ENCODE peak calls at places on chromosomes 6 and 20, in eight cellular contexts. T, P, Z, L, O, Q, N and G are unnamed samples. For H3K4me1, the result is how much of the 10 kb centered on the place peaks cover.

GRCh38 chr20:51525241-51526104 is 17.0 kb downstream of the NFATC2 start:
- DNase-seq in T (no peak), L (no peak), Z (no peak), Q (no peak), P (no peak), N (peak), O (no peak), G (peak)

GRCh38 chr20:2889797-2890196 is 16.5 kb downstream of the PTPRA start:
- DNase-seq in P (no peak), Q (no peak), O (no peak), N (no peak), T (no peak), Z (no peak), L (no peak), G (no peak)

GRCh38 chr6:43935921-43936320 is 165.9 kb downstream of the VEGFA start:
- DNase-seq in T (no peak), L (no peak), Z (no peak), N (peak), O (no peak), Q (no peak), P (no peak), G (no peak)

GRCh38 chr6:126805861-126806260 is 312.6 kb upstream of the RSPO3 start:
- DNase-seq in L (no peak), N (no peak), T (no peak), O (no peak), P (no peak), Q (no peak), Z (no peak), G (no peak)

GRCh38 chr6:33925869-33926268 is 122.1 kb upstream of the MLN start:
- DNase-seq in T (no peak), P (no peak), N (no peak), L (no peak), Q (no peak), O (no peak), Z (no peak), G (no peak)

GRCh38 chr6:143457563-143458359 is 7.2 kb downstream of the PEX3 start:
- DNase-seq in N (no peak), Q (no peak), Z (no peak), T (no peak), O (no peak), L (no peak), P (no peak), G (no peak)

GRCh38 chr6:71194730-71195129 is 93.9 kb upstream of the OGFRL1 start:
- DNase-seq in P (no peak), L (no peak), Z (no peak), N (no peak), T (peak), O (no peak), Q (no peak), G (no peak)

GRCh38 chr20:5297280-5298004 is 19.3 kb downstream of the PROKR2 start:
- DNase-seq in O (no peak), L (no peak), N (no peak), Z (no peak), Q (peak), T (no peak), P (no peak), G (no peak)

GRCh38 chr6:15033850-15034203 is 212.0 kb upstream of the JARID2 start:
- DNase-seq in N (no peak), O (no peak), T (no peak), L (no peak), P (no peak), Q (no peak), Z (no peak), G (no peak)

GRCh38 chr20:50772418-50773185 is 22.3 kb upstream of the BCAS4 start:
- DNase-seq in Z (no peak), P (no peak), Q (no peak), T (no peak), L (peak), O (no peak), N (peak), G (no peak)

GRCh38 chr20:31859266-31859997 is 10.9 kb downstream of the DUSP15 start:
- DNase-seq in Q (no peak), O (no peak), L (peak), N (no peak), T (no peak), P (no peak), Z (no peak), G (no peak)

GRCh38 chr6:32837651-32838113 is 857 bp downstream of the TAP2 start:
- DNase-seq in O (no peak), Q (no peak), Z (no peak), P (no peak), T (no peak), N (no peak), L (no peak), G (no peak)

GRCh38 chr6:55777461-55777860 is 97.9 kb downstream of the BMP5 start:
- DNase-seq in Q (no peak), L (no peak), P (no peak), Z (no peak), T (no peak), N (no peak), O (no peak), G (no peak)

GRCh38 chr6:130906736-130907381 is 79.7 kb downstream of the SMLR1 start:
- DNase-seq in Z (no peak), O (no peak), L (no peak), Q (no peak), P (no peak), T (no peak), N (no peak), G (no peak)

GRCh38 chr20:11001767-11002540 is 328.2 kb upstream of the JAG1 start:
- DNase-seq in P (no peak), L (no peak), O (no peak), N (no peak), T (peak), Z (peak), Q (no peak), G (no peak)

GRCh38 chr6:35737413-35738211 is 780 bp downstream of the ARMC12 start:
- DNase-seq in L (no peak), Z (no peak), P (no peak), N (no peak), O (no peak), T (peak), Q (peak), G (no peak)

GRCh38 chr6:37391100-37391499 is 37.3 kb downstream of the RNF8 start:
- DNase-seq in N (no peak), P (no peak), T (no peak), L (no peak), O (no peak), Q (no peak), Z (no peak), G (no peak)

GRCh38 chr6:8074213-8074612 is 10.0 kb upstream of the BLOC1S5 start:
- DNase-seq in Z (no peak), Q (no peak), N (no peak), P (no peak), T (no peak), O (no peak), L (no peak), G (no peak)

GRCh38 chr20:49887828-49888340 is 27.4 kb downstream of the SPATA2 start:
- DNase-seq in O (no peak), T (no peak), Q (no peak), Z (no peak), L (no peak), N (peak), P (no peak), G (no peak)

GRCh38 chr6:13135152-13135551 is 193.2 kb downstream of the TBC1D7 start:
- DNase-seq in Q (no peak), O (no peak), T (no peak), N (no peak), L (no peak), P (no peak), Z (no peak), G (no peak)

GRCh38 chr6:33824461-33825154 is 20.8 kb upstream of the MLN start:
- DNase-seq in O (peak), P (no peak), Z (no peak), Q (no peak), T (peak), N (no peak), L (no peak), G (peak)

GRCh38 chr6:166515072-166515810 is 71.2 kb downstream of the RAMACL start:
- DNase-seq in Q (no peak), O (no peak), L (no peak), Z (no peak), T (peak), N (no peak), P (no peak), G (peak)

GRCh38 chr20:35011589-35012226 is 56.0 kb downstream of the MYH7B start:
- DNase-seq in Q (no peak), Z (no peak), T (no peak), L (no peak), P (no peak), O (no peak), N (no peak), G (no peak)

GRCh38 chr6:162230147-162230752 is 497.3 kb downstream of the PRKN start:
- DNase-seq in N (no peak), L (no peak), T (no peak), P (no peak), O (no peak), Z (no peak), Q (no peak), G (no peak)

GRCh38 chr6:131761061-131761761 is 46.6 kb upstream of the ENPP1 start:
- DNase-seq in L (no peak), P (no peak), N (no peak), Z (no peak), O (no peak), Q (no peak), T (no peak), G (no peak)

GRCh38 chr6:130127195-130127594 is 95.6 kb downstream of the SAMD3 start:
- DNase-seq in T (no peak), P (no peak), N (no peak), O (no peak), Z (no peak), Q (no peak), L (no peak), G (no peak)

GRCh38 chr6:47780510-47781356 is 1.1 kb upstream of the OPN5 start:
- DNase-seq in O (peak), T (peak), P (peak), N (no peak), Q (peak), Z (peak), L (no peak), G (peak)

GRCh38 chr6:161257778-161258457 is 15.9 kb downstream of the AGPAT4 start:
- DNase-seq in N (peak), T (peak), O (no peak), Z (no peak), Q (no peak), P (peak), L (no peak), G (no peak)

GRCh38 chr20:45017859-45018258 is 51.5 kb downstream of the STK4 start:
- DNase-seq in L (no peak), Q (no peak), T (no peak), P (no peak), N (no peak), O (no peak), Z (no peak), G (no peak)

GRCh38 chr6:83047065-83047754 is 18.4 kb downstream of the UBE3D start:
- DNase-seq in L (no peak), T (no peak), Z (no peak), O (no peak), Q (no peak), P (no peak), N (no peak), G (no peak)

GRCh38 chr20:38181971-38182370 is 16.9 kb upstream of the TGM2 start:
- DNase-seq in N (no peak), O (no peak), Z (no peak), P (no peak), Q (no peak), T (no peak), L (no peak), G (no peak)

GRCh38 chr20:59253779-59254319 is 46.6 kb upstream of the EDN3 start:
- DNase-seq in T (no peak), Q (peak), L (no peak), N (no peak), Z (no peak), O (no peak), P (no peak), G (peak)
- TF ChIP-seq EP300 in T (no peak), Q (no peak), L (no peak), N (no peak), Z (no peak), O (no peak), P (no peak), G (no peak)

GRCh38 chr20:58897493-58897892 is 45.0 kb downstream of the GNAS start:
- DNase-seq in Z (no peak), Q (no peak), O (no peak), L (no peak), N (no peak), T (no peak), P (no peak), G (no peak)

GRCh38 chr20:58898629-58899028 is 46.1 kb downstream of the GNAS start:
- DNase-seq in P (no peak), T (no peak), L (no peak), N (no peak), Z (no peak), O (no peak), Q (no peak), G (no peak)

GRCh38 chr20:58902003-58902402 is 49.5 kb downstream of the GNAS start:
- DNase-seq in P (no peak), N (no peak), L (no peak), O (no peak), T (no peak), Q (no peak), Z (no peak), G (no peak)

GRCh38 chr20:58900292-58900931 is 47.9 kb downstream of the GNAS start:
- DNase-seq in P (no peak), N (no peak), Z (no peak), O (no peak), Q (no peak), L (no peak), T (no peak), G (no peak)

DNA sequence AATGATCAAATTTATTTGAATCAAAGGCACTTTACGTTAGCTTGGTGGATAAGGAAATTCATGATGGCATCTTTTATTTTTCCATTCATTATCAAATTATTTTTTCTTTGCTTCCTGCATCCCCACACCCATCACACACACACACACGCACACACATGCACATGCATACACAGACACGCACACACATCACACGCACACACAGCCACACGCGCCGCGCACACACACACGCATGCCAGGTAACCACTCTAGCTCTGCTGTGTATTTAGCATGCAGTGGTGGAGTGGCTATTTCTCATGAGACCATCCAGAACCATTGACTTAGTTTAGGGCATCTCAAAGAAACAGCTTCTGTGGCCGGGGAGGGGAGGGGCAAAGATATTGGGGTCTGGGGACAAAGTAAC is 47.0 kb downstream of the GNAS start:
- DNase-seq in P (no peak), Q (no peak), O (no peak), L (no peak), N (no peak), T (no peak), Z (no peak), G (no peak)
- H3K4me1 ChIP-seq in P (under half), Q (under half), O (half or more), L (under half), N (half or more), T (under half), Z (under half), G (under half)

GRCh38 chr6:107970255-107970654 is 12.2 kb upstream of the SEC63 start:
- DNase-seq in Z (no peak), L (no peak), O (no peak), Q (no peak), N (no peak), P (no peak), T (no peak), G (no peak)
- H3K4me3 ChIP-seq in Z (no peak), L (no peak), O (no peak), Q (no peak), N (no peak), P (no peak), T (no peak), G (no peak)

DNA sequence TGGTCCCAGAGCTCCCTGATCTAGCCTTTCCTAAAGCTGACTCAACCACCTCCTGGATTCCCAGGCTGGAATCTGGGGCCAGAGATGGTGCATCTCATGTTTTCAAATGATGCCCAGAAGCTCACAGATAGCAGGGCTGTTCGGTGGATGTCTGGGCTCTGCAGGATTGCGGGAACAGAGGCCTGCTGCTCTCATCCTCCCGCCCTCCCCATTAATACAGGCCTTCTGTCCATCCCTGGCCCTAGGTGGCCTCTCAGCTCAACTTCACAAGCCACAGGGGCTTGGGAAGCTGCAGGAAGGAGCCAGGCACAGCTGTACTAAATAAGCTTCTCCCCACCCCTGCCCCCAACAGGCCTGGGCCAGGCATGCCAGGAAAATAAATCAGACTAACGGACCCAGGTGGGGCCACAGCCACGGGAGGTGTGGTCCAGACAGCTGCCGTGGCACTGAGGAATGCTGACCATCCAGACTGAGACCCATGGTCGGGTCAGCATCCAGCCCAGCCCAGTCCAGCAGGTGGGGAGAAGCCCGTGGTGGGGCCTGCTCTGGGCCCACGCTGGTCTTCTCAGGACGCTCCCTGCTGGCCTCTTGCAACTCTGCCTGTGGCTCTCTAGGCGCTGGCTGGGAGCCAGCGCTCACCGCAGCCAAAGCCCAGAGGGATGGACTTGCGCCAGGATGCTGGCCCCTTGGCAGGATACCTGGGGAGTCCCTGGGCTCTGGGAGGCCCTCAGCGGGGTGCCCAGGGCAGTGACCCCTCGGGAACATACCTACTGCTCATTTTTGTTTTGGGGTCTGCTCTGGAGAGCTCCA is 8.5 kb upstream of the YTHDF1 start:
- DNase-seq in N (peak), P (no peak), Z (no peak), Q (peak), L (peak), T (peak), O (peak), G (peak)
- TF ChIP-seq EP300 in N (no peak), P (no peak), Z (no peak), Q (no peak), L (no peak), T (peak), O (no peak), G (no peak)